ENCODE peak calls at places on chromosomes 5 and 9, in eight cellular contexts. Z is heart left ventricle, N is astrocyte, T is mammary epithelial cell, O is adrenal gland, B is right lobe of liver, J is PC-3, V is Caco-2. R is an unnamed sample.

GRCh38 chr5:117077142-117077541 is 502.5 kb upstream of the SEMA6A start:
- DNase-seq in Z (no peak), N (no peak), T (peak; percentile 1), O (no peak), B (no peak), J (peak; percentile 1), V (no peak), R (peak; percentile 30)

GRCh38 chr5:123717139-123717538 is 205.2 kb downstream of the CSNK1G3 start:
- DNase-seq in Z (no peak), N (peak; percentile 85), T (no peak), O (no peak), B (no peak), J (peak; percentile 49), V (no peak), R (no peak)

GRCh38 chr9:33289936-33290246 is 425 bp upstream of the NFX1 start:
- DNase-seq in Z (no peak), N (no peak), T (no peak), O (no peak), B (no peak), J (no peak), V (no peak), R (no peak)

GRCh38 chr5:121138952-121139351 is 674.9 kb downstream of the PRR16 start:
- DNase-seq in Z (no peak), N (no peak), T (no peak), O (no peak), B (no peak), J (no peak), V (no peak), R (no peak)

GRCh38 chr5:96752341-96753016 is 55.3 kb downstream of the ERAP1 start:
- DNase-seq in Z (no peak), N (peak; percentile 28), T (peak; percentile 12), O (peak; percentile 53), B (no peak), J (peak; percentile 87), V (no peak), R (peak; percentile 67)

GRCh38 chr5:94505327-94506080 is 112.9 kb downstream of the KIAA0825 start:
- DNase-seq in Z (no peak), N (no peak), T (no peak), O (no peak), B (no peak), J (no peak), V (no peak), R (no peak)

GRCh38 chr5:98796197-98796972 is 22.9 kb downstream of the RGMB start:
- DNase-seq in Z (no peak), N (peak; percentile 68), T (peak; percentile 41), O (peak; percentile 61), B (peak; percentile 50), J (peak; percentile 90), V (peak; percentile 62), R (peak; percentile 64)

GRCh38 chr9:129023036-129023907 is 4.9 kb downstream of the SH3GLB2 start:
- DNase-seq in Z (peak; percentile 75), N (peak; percentile 70), T (peak; percentile 32), O (peak; percentile 88), B (no peak), J (no peak), V (no peak), R (no peak)

GRCh38 chr5:179732918-179733763 is 519 bp downstream of the MAML1 start:
- DNase-seq in Z (peak; percentile 49), N (peak; percentile 24), T (peak; percentile 52), O (peak; percentile 58), B (peak; percentile 63), J (peak; percentile 26), V (peak; percentile 55), R (peak; percentile 30)

GRCh38 chr5:144139586-144139985 is 30.9 kb downstream of the YIPF5 start:
- DNase-seq in Z (no peak), N (peak; percentile 57), T (no peak), O (no peak), B (no peak), J (no peak), V (no peak), R (no peak)

DNA sequence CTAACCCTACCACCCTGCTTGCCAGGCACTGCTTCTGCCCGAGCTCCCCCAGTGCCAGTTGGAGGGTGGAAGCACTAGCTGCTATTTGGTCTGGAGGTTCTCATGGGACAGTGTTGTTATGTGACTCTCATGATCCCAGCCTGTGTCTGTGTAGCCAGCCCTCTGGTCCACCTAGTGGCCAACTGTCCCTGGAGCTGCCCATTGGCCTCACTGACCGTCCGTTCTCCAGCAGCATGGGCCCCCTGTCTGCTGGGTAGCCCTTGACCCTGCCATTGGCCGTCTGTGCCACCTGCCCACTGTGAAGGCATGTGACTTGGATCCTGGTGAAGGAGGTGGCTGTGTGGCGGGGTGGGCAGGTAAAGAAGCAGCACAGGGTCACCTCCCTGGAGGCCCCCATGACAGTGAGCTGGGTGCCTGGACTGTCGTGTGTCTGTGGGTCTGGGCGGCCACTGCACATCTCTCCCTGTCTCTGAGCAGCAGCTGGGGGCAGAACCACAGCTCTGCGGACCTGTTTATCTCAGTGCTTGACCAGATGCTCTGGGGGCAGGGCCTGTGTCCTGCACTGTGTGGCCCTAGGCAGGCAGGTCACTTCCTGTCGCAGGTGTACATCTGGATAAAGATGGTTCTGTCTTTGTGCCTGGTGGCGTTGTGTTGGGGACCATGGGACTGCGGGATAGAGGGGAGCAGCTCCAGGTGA is 11.4 kb downstream of the PHF2 start:
- DNase-seq in Z (no peak), N (no peak), T (no peak), O (peak; percentile 29), B (peak; percentile 42), J (no peak), V (no peak), R (no peak)
- TF ChIP-seq CTCF in Z (no peak), N (no peak), T (no peak), O (no peak), B (peak; percentile 10), J (peak; percentile 21), V (no peak), R (peak; percentile 5)

DNA sequence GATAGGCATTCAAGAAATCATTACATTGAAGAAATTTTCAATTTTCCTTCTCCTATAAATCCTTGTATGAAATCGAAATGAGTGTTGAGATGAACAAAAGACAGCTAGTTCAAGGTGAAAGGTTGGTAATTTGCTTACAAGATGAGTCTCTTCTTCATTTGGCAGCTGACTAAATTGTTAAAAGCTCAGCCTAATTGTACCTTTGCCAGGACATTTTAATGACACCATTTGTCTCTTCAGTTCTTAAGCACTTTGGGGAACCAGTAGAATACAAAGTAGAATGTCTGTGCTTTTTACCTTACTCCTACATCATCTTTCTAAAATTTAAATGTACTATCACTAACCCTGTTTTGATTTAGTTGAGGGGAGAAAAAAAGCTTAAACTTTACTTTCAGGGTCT is 59.4 kb downstream of the GRAMD2B start:
- DNase-seq in Z (no peak), N (no peak), T (no peak), O (no peak), B (no peak), J (no peak), V (no peak), R (no peak)
- H3K36me3 ChIP-seq in Z (peaks cover 100% of the 10 kb centered on the region), N (peaks cover 32% of the 10 kb centered on the region), T (peaks cover 38% of the 10 kb centered on the region), O (peaks cover 55% of the 10 kb centered on the region), B (peaks cover 16% of the 10 kb centered on the region), J (peaks cover 56% of the 10 kb centered on the region), V (no peaks in the 10 kb centered on the region), R (peaks cover 6% of the 10 kb centered on the region)

GRCh38 chr9:127777368-127777960 is 1.0 kb downstream of the SH2D3C start:
- DNase-seq in Z (no peak), N (no peak), T (no peak), O (no peak), B (no peak), J (no peak), V (no peak), R (no peak)

GRCh38 chr9:127778280-127779135 is at the start of gene SH2D3C:
- DNase-seq in Z (peak; percentile 76), N (no peak), T (no peak), O (no peak), B (no peak), J (no peak), V (no peak), R (no peak)

GRCh38 chr9:127779136-127779981 is 893 bp upstream of the SH2D3C start:
- DNase-seq in Z (no peak), N (no peak), T (no peak), O (no peak), B (no peak), J (no peak), V (no peak), R (no peak)

GRCh38 chr9:127776195-127776918 is 2.1 kb downstream of the SH2D3C start:
- DNase-seq in Z (peak; percentile 65), N (no peak), T (no peak), O (no peak), B (no peak), J (no peak), V (no peak), R (no peak)

DNA sequence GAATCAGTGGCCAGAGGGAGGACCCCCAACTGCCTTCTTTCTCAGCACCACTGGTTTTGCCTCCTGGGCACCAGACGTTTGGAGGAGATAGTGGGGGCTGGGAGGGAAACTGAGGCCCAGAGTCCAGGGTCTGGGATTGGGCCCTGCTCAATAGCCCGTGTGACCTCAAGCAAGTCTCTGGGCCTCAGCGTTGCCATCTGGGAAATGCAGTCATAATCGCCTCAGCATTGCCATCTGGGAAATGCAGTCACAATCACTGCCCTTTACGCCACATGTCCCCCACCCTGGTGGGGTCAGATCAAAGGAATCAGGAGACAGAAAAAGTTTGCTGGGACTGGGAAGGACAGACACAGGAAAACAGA is 1.6 kb downstream of the SH2D3C start:
- DNase-seq in Z (no peak), N (no peak), T (no peak), O (no peak), B (no peak), J (no peak), V (no peak), R (no peak)
- H3K4me3 ChIP-seq in Z (peak overlapping the region; percentile 56), N (no peak overlapping the region), T (no peak overlapping the region), O (no peak overlapping the region), B (no peak overlapping the region), J (no peak overlapping the region), V (no peak overlapping the region), R (no peak overlapping the region)

GRCh38 chr5:118592678-118593328 is 395.5 kb downstream of the DTWD2 start:
- DNase-seq in Z (no peak), N (no peak), T (no peak), O (no peak), B (no peak), J (no peak), V (no peak), R (no peak)
- TF ChIP-seq CTCF in Z (no peak), N (no peak), T (peak; percentile 12), O (no peak), B (no peak), J (no peak), V (peak; percentile 30), R (no peak)

R was measured in bronchial epithelial cell.